ENCODE peak calls at places on chromosomes 1 and 21, in five cellular contexts. S is colonic mucosa, P is kidney, H is pancreas, E is psoas muscle. Y is an unnamed sample. For H3K4me1, the result is how much of the 10 kb centered on the place peaks cover.

GRCh38 chr1:15617874-15618684 is 821 bp downstream of the DDI2 start:
- DNase-seq in E (peak), H (no peak), P (no peak), S (peak), Y (peak)

GRCh38 chr1:51973587-51974474 is 16.7 kb downstream of the RAB3B start:
- DNase-seq in E (no peak), P (no peak), H (no peak), S (no peak), Y (no peak)

GRCh38 chr1:38586993-38587646 is 272.5 kb downstream of the RRAGC start:
- DNase-seq in S (peak), P (no peak), H (peak), E (peak), Y (no peak)

GRCh38 chr21:16587671-16588379 is 858.0 kb downstream of the USP25 start:
- DNase-seq in H (peak), P (peak), S (no peak), E (no peak), Y (no peak)

GRCh38 chr21:45294509-45295291 is 7.0 kb upstream of the POFUT2 start:
- DNase-seq in S (peak), E (peak), H (peak), P (peak), Y (no peak)

GRCh38 chr1:222582099-222582774 is 7.5 kb downstream of the TAF1A start:
- DNase-seq in P (no peak), E (no peak), H (no peak), S (no peak), Y (no peak)

GRCh38 chr1:111669268-111669667 is 49.7 kb downstream of the RAP1A start:
- DNase-seq in P (no peak), S (no peak), H (no peak), E (no peak), Y (no peak)

GRCh38 chr1:235307158-235308124 is 20.5 kb downstream of the ARID4B start:
- DNase-seq in H (no peak), E (no peak), S (no peak), P (no peak), Y (no peak)

GRCh38 chr1:230877139-230877923 is 9.0 kb upstream of the C1orf198 start:
- DNase-seq in E (no peak), P (no peak), S (no peak), H (no peak), Y (no peak)

GRCh38 chr1:2394220-2394619 is 2.6 kb downstream of the RER1 start:
- DNase-seq in E (no peak), S (no peak), H (peak), P (no peak), Y (no peak)

GRCh38 chr1:183096889-183097288 is 73.7 kb downstream of the LAMC1 start:
- DNase-seq in S (no peak), P (no peak), H (no peak), E (no peak), Y (no peak)

GRCh38 chr1:208088319-208088718 is 155.9 kb downstream of the PLXNA2 start:
- DNase-seq in E (no peak), S (no peak), P (no peak), H (no peak), Y (no peak)

GRCh38 chr1:35505911-35506798 is 51.0 kb downstream of the KIAA0319L start:
- DNase-seq in P (no peak), H (peak), S (no peak), E (no peak), Y (no peak)

GRCh38 chr1:230858918-230859819 is 9.2 kb downstream of the C1orf198 start:
- DNase-seq in H (no peak), P (peak), S (no peak), E (no peak), Y (no peak)

GRCh38 chr1:214188835-214189234 is 92.1 kb upstream of the SMYD2 start:
- DNase-seq in S (no peak), P (no peak), H (no peak), E (no peak), Y (no peak)

GRCh38 chr1:212007896-212008295 is 27.5 kb downstream of the INTS7 start:
- DNase-seq in S (no peak), H (no peak), E (no peak), P (no peak), Y (no peak)

GRCh38 chr1:46486432-46487015 is 3.1 kb upstream of the DMBX1 start:
- DNase-seq in E (no peak), P (no peak), H (no peak), S (no peak), Y (no peak)
- H3K4me1 ChIP-seq in E (under half), P (under half), H (under half), S (under half), Y (under half)

DNA sequence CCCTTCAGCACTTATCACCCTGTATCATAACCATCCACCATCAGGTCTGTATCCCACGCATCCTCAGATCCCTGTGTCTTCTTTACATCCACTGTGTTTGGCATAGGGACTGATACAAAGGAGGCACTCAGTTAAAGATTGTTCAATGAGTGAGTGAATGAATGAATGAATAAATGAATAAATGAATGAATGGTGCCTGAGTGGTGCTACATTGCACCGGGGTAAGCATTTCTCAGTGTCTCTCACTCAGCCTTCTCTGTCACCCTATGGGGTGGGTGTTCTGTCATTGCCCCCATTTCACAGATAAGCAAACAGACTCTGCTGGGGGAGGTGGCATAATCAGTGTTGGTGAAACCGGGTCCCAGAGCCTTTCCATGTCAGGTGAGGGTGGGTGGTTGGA is 56.6 kb upstream of the ID3 start:
- DNase-seq in H (no peak), P (no peak), S (no peak), E (no peak), Y (no peak)
- H3K4me1 ChIP-seq in H (under half), P (under half), S (under half), E (under half), Y (under half)

DNA sequence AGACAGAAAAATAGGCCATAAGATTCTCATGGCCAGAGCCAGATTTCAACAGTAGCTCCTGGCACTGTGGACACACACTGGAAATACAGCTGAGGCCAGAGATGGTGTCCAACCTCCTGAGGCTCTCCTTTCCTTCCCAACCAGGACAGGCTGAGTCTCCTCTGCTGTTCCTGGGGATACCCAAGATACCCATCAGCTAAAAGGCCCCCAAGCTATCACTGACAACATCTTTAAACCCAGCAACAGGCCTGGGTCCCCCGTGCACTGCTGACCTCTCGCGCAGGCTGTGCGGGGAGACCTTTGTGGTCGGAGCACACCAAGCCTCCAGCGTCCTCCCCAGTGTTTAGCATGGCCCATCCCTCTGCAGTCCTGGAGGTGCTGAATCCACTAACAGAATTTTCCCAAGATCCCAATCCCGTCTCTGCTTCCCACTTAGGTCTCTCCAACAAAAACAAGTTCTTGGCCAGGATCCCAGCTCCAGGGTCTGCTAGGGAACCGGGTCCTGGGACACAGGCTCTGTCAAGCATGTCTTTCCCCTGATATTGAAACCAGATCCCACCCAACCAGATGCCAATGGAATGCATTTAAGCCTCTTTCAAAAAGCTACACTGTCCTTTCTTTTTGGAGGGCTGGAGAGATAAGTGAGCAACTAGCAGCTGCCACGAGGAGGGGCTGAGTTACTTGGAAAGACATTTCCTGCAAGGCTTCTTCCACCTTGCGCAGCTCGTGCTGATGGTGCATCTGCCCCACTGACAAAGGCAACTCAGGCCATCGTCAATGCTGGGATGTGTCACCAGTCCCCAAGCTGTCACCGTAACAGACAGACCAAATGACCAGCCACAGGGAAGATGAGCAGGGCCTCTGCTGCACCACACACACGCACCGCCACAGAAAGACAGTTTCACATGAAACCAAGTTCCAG is 73.2 kb downstream of the BCAR3 start:
- DNase-seq in P (no peak), S (no peak), E (no peak), H (no peak), Y (no peak)
- H3K4me1 ChIP-seq in P (under half), S (under half), E (half or more), H (under half), Y (under half)

DNA sequence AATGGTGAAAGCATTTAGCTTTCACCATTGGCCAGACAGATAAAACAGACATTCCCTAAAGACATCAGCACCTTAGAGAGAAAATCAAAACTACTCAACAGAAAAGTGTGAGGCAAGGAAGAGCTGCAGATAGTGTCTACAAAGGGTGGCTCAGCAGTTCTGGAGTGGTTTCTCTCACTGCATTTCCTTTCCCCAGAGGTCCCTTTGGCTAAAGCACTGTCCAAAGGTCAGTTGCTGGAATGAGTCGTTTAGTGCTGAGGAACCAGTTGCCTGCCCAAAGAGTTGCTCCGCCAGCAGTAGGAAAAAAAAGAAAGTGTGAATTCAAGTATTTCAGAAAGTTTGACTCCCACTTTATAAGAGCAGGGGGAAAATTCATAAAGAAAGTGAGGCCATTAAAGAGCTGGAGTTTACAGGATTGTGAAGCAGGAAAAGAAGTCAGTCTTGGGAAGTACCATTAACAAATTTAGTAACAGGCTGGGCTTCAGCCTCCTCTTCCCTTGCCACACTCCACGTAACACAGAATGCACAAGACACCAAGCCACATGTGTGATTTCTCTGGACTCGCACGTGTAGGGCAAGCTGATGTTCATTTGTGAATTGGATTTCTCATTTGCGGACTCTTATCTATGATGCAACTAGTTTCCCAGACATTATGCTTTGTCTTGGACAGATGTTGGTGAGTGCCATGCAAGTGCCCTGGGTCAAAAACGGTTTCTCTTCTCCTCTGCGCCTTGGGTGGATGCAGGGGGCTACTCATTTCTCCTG is 122.1 kb downstream of the RUNX1 start:
- DNase-seq in E (no peak), S (peak), H (no peak), P (no peak), Y (peak)
- H3K4me1 ChIP-seq in E (under half), S (under half), H (under half), P (under half), Y (under half)

DNA sequence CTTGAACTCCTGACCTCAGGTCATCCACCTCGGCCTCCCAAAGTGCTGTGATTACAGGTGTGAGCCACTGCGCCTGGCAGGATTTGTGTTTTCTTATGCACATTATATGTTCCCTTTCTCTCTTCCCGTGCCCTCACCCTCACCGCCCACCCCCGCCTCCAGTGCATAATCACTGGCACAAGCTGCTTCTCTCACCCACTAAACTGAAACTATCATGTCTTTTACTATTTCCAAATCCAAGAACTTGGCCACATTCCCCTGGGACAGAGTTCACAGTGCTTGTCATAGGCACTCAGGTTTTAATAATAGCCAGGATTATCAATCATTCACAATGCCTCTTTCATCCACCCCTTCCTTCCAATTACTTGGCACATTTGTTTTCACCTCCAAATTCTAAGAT is 17.8 kb upstream of the MAPKAPK2 start:
- DNase-seq in E (no peak), H (no peak), P (no peak), S (no peak), Y (no peak)
- H3K4me1 ChIP-seq in E (under half), H (under half), P (under half), S (under half), Y (under half)

GRCh38 chr1:150622219-150622975 is 7.0 kb downstream of the ENSA start:
- DNase-seq in P (peak), E (peak), S (no peak), H (no peak), Y (no peak)
- H3K4me1 ChIP-seq in P (under half), E (under half), S (under half), H (under half), Y (under half)

Y was measured in Caco-2.